ENCODE peak calls at places on chromosomes 6 and 20, in nine cellular contexts. P is fibroblast of lung; Y is AG09309; L is NB4; N is PC-3; C is MCF 10A; F is nephron progenitor cell; B is activated CD8-positive, alpha-beta T cell treated with anti-CD3 and anti-CD28 coated beads for 36 hours; M is coronary artery. Z is an unnamed sample.

GRCh38 chr6:118509009-118509617 is 39.0 kb upstream of the PLN start:
- DNase-seq in P (peak), Y (no peak), L (peak), N (peak), C (peak), F (no peak), B (peak), M (no peak), Z (no peak)

GRCh38 chr20:34872604-34873224 is at the start of gene GGT7:
- DNase-seq in P (peak), Y (no peak), L (peak), N (peak), C (peak), F (peak), B (peak), M (peak), Z (peak)

GRCh38 chr6:119370063-119370462 is 20.5 kb upstream of the MAN1A1 start:
- DNase-seq in P (no peak), Y (no peak), L (no peak), N (no peak), C (no peak), F (no peak), B (no peak), M (no peak), Z (no peak)

GRCh38 chr6:57075092-57075491 is 14.9 kb upstream of the ZNF451 start:
- DNase-seq in P (no peak), Y (no peak), L (no peak), N (peak), C (no peak), F (no peak), B (no peak), M (no peak), Z (no peak)

GRCh38 chr6:97026298-97026697 is 101.8 kb downstream of the KLHL32 start:
- DNase-seq in P (no peak), Y (no peak), L (no peak), N (no peak), C (no peak), F (no peak), B (no peak), M (no peak), Z (no peak)

GRCh38 chr6:1912731-1913130 is 303.0 kb downstream of the FOXC1 start:
- DNase-seq in P (no peak), Y (no peak), L (no peak), N (peak), C (no peak), F (no peak), B (no peak), M (no peak), Z (no peak)

GRCh38 chr6:79215233-79215824 is 19.2 kb downstream of the HMGN3 start:
- DNase-seq in P (peak), Y (no peak), L (no peak), N (no peak), C (no peak), F (peak), B (no peak), M (no peak), Z (no peak)

GRCh38 chr20:53984354-53984753 is 86.0 kb downstream of the BCAS1 start:
- DNase-seq in P (peak), Y (peak), L (no peak), N (no peak), C (no peak), F (no peak), B (no peak), M (no peak), Z (no peak)

GRCh38 chr6:111361648-111362047 is 121.4 kb downstream of the REV3L start:
- DNase-seq in P (peak), Y (no peak), L (peak), N (peak), C (peak), F (peak), B (peak), M (no peak), Z (peak)

GRCh38 chr6:5786321-5787053 is 220.2 kb downstream of the NRN1 start:
- DNase-seq in P (peak), Y (no peak), L (no peak), N (no peak), C (no peak), F (no peak), B (no peak), M (peak), Z (no peak)

GRCh38 chr6:52416629-52417151 is 3.5 kb upstream of the EFHC1 start:
- DNase-seq in P (peak), Y (peak), L (peak), N (peak), C (peak), F (peak), B (peak), M (no peak), Z (no peak)

GRCh38 chr6:22826961-22827360 is 257.6 kb downstream of the HDGFL1 start:
- DNase-seq in P (peak), Y (no peak), L (no peak), N (peak), C (no peak), F (no peak), B (no peak), M (no peak), Z (no peak)

GRCh38 chr6:142940487-142940886 is 4.5 kb downstream of the HIVEP2 start:
- DNase-seq in P (peak), Y (no peak), L (no peak), N (no peak), C (no peak), F (no peak), B (no peak), M (no peak), Z (no peak)

GRCh38 chr20:4112490-4113420 is 97.4 kb upstream of the RNF24 start:
- DNase-seq in P (peak), Y (no peak), L (no peak), N (peak), C (peak), F (no peak), B (peak), M (no peak), Z (no peak)

GRCh38 chr6:35181313-35181932 is 32.3 kb upstream of the SCUBE3 start:
- DNase-seq in P (peak), Y (peak), L (no peak), N (peak), C (peak), F (no peak), B (no peak), M (no peak), Z (no peak)

GRCh38 chr20:57051096-57051495 is 215.3 kb downstream of the BMP7 start:
- DNase-seq in P (no peak), Y (no peak), L (no peak), N (no peak), C (no peak), F (no peak), B (no peak), M (no peak), Z (no peak)

GRCh38 chr6:110315856-110316398 is 42.2 kb downstream of the METTL24 start:
- DNase-seq in P (peak), Y (no peak), L (no peak), N (no peak), C (no peak), F (no peak), B (no peak), M (no peak), Z (no peak)

GRCh38 chr20:23622839-23623343 is 14.9 kb downstream of the CST3 start:
- DNase-seq in P (peak), Y (peak), L (peak), N (peak), C (peak), F (no peak), B (no peak), M (peak), Z (no peak)

GRCh38 chr20:60057123-60057865 is 99.1 kb downstream of the CDH26 start:
- DNase-seq in P (peak), Y (no peak), L (peak), N (peak), C (peak), F (peak), B (peak), M (no peak), Z (peak)

GRCh38 chr6:163249651-163250101 is 164.8 kb upstream of the QKI start:
- DNase-seq in P (peak), Y (no peak), L (peak), N (peak), C (no peak), F (no peak), B (peak), M (no peak), Z (no peak)

GRCh38 chr6:133995296-133995695 is 42.3 kb downstream of the TBPL1 start:
- DNase-seq in P (no peak), Y (no peak), L (no peak), N (no peak), C (no peak), F (no peak), B (no peak), M (no peak), Z (no peak)

GRCh38 chr20:37296371-37296770 is 6.9 kb downstream of the MANBAL start:
- DNase-seq in P (no peak), Y (no peak), L (peak), N (no peak), C (no peak), F (no peak), B (no peak), M (no peak), Z (no peak)

GRCh38 chr6:48567016-48567415 is 456.0 kb upstream of the PTCHD4 start:
- DNase-seq in P (peak), Y (no peak), L (no peak), N (peak), C (peak), F (no peak), B (no peak), M (no peak), Z (no peak)

GRCh38 chr6:166351715-166352285 is 9.5 kb upstream of the SFT2D1 start:
- DNase-seq in P (peak), Y (no peak), L (peak), N (peak), C (no peak), F (no peak), B (no peak), M (no peak), Z (no peak)

GRCh38 chr20:24836041-24836533 is 113.0 kb upstream of the CST7 start:
- DNase-seq in P (no peak), Y (no peak), L (no peak), N (no peak), C (no peak), F (no peak), B (no peak), M (no peak), Z (no peak)

GRCh38 chr6:73236147-73236750 is 11.0 kb upstream of the KHDC1L start:
- DNase-seq in P (peak), Y (peak), L (peak), N (peak), C (peak), F (no peak), B (no peak), M (no peak), Z (no peak)

GRCh38 chr20:18273738-18274137 is 14.6 kb upstream of the ZNF133 start:
- DNase-seq in P (no peak), Y (no peak), L (no peak), N (no peak), C (no peak), F (no peak), B (no peak), M (no peak), Z (no peak)

GRCh38 chr20:18276821-18277220 is 11.5 kb upstream of the ZNF133 start:
- DNase-seq in P (peak), Y (peak), L (peak), N (peak), C (peak), F (peak), B (peak), M (no peak), Z (peak)

GRCh38 chr20:18284805-18285533 is 3.4 kb upstream of the ZNF133 start:
- DNase-seq in P (no peak), Y (no peak), L (no peak), N (no peak), C (no peak), F (no peak), B (no peak), M (no peak), Z (no peak)

DNA sequence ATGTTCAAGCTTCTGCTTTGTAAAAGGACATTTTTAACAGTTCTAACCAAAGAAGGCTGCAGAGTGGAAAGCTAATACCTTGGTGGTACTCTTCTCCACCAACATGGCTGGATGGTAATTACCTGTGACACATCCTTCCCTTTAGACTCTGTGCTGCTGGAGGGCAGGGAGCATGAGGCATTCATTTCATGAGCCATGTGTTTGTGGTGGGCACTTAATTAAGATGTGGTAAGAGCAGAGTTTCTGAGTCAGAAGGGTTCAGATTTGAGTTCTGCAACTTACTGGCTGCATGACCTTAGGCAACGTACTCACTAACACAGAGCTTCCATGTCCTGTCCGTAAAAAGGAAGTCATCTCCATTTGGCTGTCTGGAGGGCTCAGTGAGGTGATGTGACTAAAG is 9.1 kb upstream of the ZNF133 start:
- DNase-seq in P (no peak), Y (peak), L (peak), N (peak), C (peak), F (no peak), B (peak), M (no peak), Z (no peak)
- TF ChIP-seq CTCF in P (no peak), Y (no peak), L (no peak), N (no peak), C (no peak), F (no peak), B (no peak), M (no peak), Z (no peak)

GRCh38 chr6:62891065-62891647 is 320.1 kb upstream of the FKBP1C start:
- DNase-seq in P (no peak), Y (no peak), L (peak), N (peak), C (peak), F (no peak), B (no peak), M (no peak), Z (no peak)
- TF ChIP-seq CTCF in P (no peak), Y (no peak), L (no peak), N (peak), C (peak), F (peak), B (peak), M (no peak), Z (peak)

DNA sequence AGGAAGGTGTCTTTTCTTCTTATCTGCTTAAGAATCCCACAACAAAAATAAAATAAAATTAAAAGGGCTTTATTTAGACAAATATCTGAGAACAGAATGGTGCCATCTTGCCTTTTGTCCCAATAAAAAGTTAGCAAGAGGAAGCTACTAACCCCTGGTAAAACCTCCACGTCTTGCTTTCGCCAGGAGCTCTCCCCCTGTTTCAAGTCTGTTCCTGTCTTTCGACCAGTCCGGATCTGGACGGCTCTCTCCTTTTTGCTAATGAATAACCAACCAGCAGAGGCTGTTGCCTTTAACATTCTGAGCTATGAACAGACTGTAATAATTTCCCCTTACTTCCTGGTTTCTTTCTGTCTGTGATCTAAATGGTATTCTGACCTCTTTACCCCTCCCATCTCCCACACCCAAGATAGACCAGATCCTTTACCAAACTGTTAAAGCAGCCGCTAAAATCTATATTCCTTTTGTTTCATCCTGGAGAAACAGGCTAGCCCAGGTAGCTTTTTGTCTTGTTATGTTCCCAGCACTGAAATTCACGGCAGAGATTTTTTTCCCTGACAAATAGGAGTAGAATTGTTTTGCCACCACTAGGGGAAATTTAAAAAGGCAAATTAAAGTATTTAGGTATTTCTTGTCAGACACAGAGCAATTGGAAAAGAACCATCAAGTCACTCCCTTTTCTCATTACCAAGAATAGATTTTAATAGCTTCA is at the start of gene FRK:
- DNase-seq in P (no peak), Y (no peak), L (no peak), N (peak), C (peak), F (no peak), B (no peak), M (no peak), Z (no peak)
- TF ChIP-seq CTCF in P (no peak), Y (peak), L (no peak), N (peak), C (peak), F (no peak), B (no peak), M (peak), Z (peak)

GRCh38 chr6:44002071-44002590 is 125.1 kb downstream of the MRPL14 start:
- DNase-seq in P (no peak), Y (no peak), L (no peak), N (no peak), C (no peak), F (peak), B (peak), M (no peak), Z (peak)

GRCh38 chr6:44000164-44000842 is 126.9 kb downstream of the MRPL14 start:
- DNase-seq in P (peak), Y (no peak), L (peak), N (no peak), C (no peak), F (no peak), B (peak), M (no peak), Z (no peak)

GRCh38 chr6:44002591-44003344 is 124.5 kb downstream of the MRPL14 start:
- DNase-seq in P (peak), Y (no peak), L (peak), N (no peak), C (no peak), F (peak), B (peak), M (no peak), Z (peak)

GRCh38 chr6:43999628-44000027 is 127.6 kb downstream of the MRPL14 start:
- DNase-seq in P (no peak), Y (no peak), L (no peak), N (no peak), C (no peak), F (no peak), B (no peak), M (no peak), Z (no peak)

DNA sequence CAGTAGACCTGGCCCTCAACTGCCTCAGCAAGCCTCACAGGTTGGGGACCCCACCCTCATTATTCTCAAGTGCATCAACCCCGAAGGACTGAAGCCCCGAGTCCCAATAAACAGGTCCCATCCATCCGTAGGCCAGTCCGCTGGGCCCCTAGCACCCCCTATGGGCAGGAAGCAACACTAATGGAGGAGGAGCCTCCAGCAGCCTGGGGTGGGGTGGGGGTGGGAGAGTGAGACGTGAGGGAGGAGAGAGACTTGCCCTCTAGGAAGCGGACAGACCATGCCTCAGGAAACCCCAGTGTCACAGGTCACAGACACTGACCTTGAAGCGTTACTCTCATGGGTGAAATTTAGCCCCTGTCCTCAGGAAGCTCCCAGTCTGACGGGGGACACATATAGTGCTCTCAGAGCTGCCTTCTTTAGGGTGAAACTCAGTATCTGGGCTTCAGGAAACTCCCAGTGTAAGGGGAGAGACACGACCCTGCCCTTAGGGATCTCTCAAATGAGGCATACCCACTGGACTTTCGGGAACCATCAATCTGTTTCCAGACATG is 125.9 kb downstream of the MRPL14 start:
- DNase-seq in P (no peak), Y (no peak), L (peak), N (no peak), C (peak), F (no peak), B (peak), M (no peak), Z (no peak)
- TF ChIP-seq CTCF in P (peak), Y (peak), L (peak), N (peak), C (peak), F (no peak), B (peak), M (no peak), Z (no peak)

DNA sequence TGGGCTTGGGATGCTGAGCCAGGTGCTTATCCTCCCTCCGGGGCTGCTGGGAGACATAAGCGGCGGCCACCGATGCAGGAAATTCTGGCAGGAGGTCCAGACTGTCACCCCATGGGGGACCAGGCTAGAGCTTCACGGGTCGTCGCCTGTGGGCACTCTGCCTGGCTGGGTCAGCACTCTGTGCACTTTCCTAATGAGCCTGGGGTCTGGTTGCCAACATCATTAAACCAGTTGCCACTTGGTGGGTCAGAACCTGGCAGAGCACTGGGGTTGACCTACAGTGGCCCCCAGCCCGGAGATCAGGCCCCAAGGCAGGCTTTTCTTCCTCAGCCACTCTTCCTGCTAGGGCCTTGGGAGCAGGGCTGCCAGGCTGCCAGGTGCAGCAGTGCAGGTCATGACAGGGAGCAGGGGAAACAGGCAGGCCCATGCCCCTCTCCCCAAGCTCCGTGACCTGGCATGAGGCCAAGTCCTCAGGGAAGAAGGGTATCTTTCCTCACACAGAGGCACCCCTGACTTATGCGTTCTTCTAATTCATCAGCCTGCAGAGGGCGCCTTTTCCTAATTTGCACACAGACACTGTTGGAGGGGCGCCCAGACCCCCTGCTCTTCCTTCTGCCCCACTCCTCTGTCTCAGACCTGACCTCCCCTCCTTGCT is 154.5 kb upstream of the MLN start:
- DNase-seq in P (no peak), Y (no peak), L (peak), N (peak), C (peak), F (peak), B (peak), M (no peak), Z (no peak)
- TF ChIP-seq CTCF in P (no peak), Y (peak), L (peak), N (peak), C (peak), F (peak), B (peak), M (no peak), Z (no peak)

GRCh38 chr6:144479991-144480390 is 194.9 kb downstream of the UTRN start:
- DNase-seq in P (no peak), Y (no peak), L (no peak), N (no peak), C (no peak), F (no peak), B (no peak), M (no peak), Z (no peak)

GRCh38 chr6:144480518-144480917 is 195.4 kb downstream of the UTRN start:
- DNase-seq in P (no peak), Y (no peak), L (no peak), N (no peak), C (peak), F (no peak), B (no peak), M (no peak), Z (no peak)

GRCh38 chr6:144485531-144485930 is 200.4 kb downstream of the UTRN start:
- DNase-seq in P (no peak), Y (no peak), L (no peak), N (no peak), C (no peak), F (no peak), B (no peak), M (no peak), Z (no peak)

GRCh38 chr6:144481527-144481926 is 196.4 kb downstream of the UTRN start:
- DNase-seq in P (no peak), Y (no peak), L (no peak), N (no peak), C (no peak), F (no peak), B (no peak), M (no peak), Z (no peak)

GRCh38 chr6:144482142-144482541 is 197.0 kb downstream of the UTRN start:
- DNase-seq in P (peak), Y (peak), L (peak), N (peak), C (peak), F (peak), B (peak), M (no peak), Z (peak)
- TF ChIP-seq CTCF in P (peak), Y (peak), L (peak), N (peak), C (peak), F (peak), B (peak), M (no peak), Z (peak)

Z was measured in mesothelial cell of epicardium.